ENCODE peak calls at places on chromosomes 12 and 14, in eight cellular contexts. One of them, this sample, is unnamed.

GRCh38 chr14:99590746-99591555 is 13.1 kb downstream of the CCDC85C start:
- DNase-seq in K562: no peak
- DNase-seq in astrocyte: peak; percentile 55
- DNase-seq in brain microvascular endothelial cell: peak; percentile 29
- DNase-seq in HCT116: no peak
- DNase-seq in ovary: no peak
- DNase-seq in Panc1: no peak
- DNase-seq in colonic mucosa: no peak
- DNase-seq in this sample: no peak

GRCh38 chr12:43676183-43676813 is 82.3 kb downstream of the PUS7L start:
- DNase-seq in ovary: no peak
- DNase-seq in Panc1: peak; percentile 25
- DNase-seq in brain microvascular endothelial cell: no peak
- DNase-seq in K562: peak; percentile 63
- DNase-seq in HCT116: peak; percentile 46
- DNase-seq in colonic mucosa: no peak
- DNase-seq in astrocyte: no peak
- DNase-seq in this sample: no peak

GRCh38 chr14:91371990-91372375 is 45.6 kb downstream of the CCDC88C start:
- DNase-seq in astrocyte: no peak
- DNase-seq in HCT116: no peak
- DNase-seq in ovary: no peak
- DNase-seq in Panc1: no peak
- DNase-seq in brain microvascular endothelial cell: no peak
- DNase-seq in colonic mucosa: no peak
- DNase-seq in K562: no peak
- DNase-seq in this sample: no peak

GRCh38 chr12:401235-402126 is at the start of gene CCDC77:
- DNase-seq in K562: peak; percentile 93
- DNase-seq in Panc1: peak; percentile 58
- DNase-seq in HCT116: peak; percentile 83
- DNase-seq in colonic mucosa: peak; percentile 93
- DNase-seq in ovary: peak; percentile 89
- DNase-seq in astrocyte: peak; percentile 75
- DNase-seq in brain microvascular endothelial cell: peak; percentile 90
- DNase-seq in this sample: peak; percentile 94

GRCh38 chr12:124782132-124782531 is 81.5 kb downstream of the SCARB1 start:
- DNase-seq in HCT116: no peak
- DNase-seq in Panc1: no peak
- DNase-seq in ovary: no peak
- DNase-seq in K562: no peak
- DNase-seq in brain microvascular endothelial cell: no peak
- DNase-seq in astrocyte: no peak
- DNase-seq in colonic mucosa: no peak
- DNase-seq in this sample: no peak

GRCh38 chr12:89700191-89700810 is 8.3 kb downstream of the ATP2B1 start:
- DNase-seq in K562: no peak
- DNase-seq in colonic mucosa: no peak
- DNase-seq in Panc1: no peak
- DNase-seq in brain microvascular endothelial cell: no peak
- DNase-seq in HCT116: no peak
- DNase-seq in ovary: no peak
- DNase-seq in astrocyte: peak; percentile 27
- DNase-seq in this sample: no peak

GRCh38 chr14:57085801-57086200 is 182.9 kb downstream of the EXOC5 start:
- DNase-seq in K562: no peak
- DNase-seq in brain microvascular endothelial cell: no peak
- DNase-seq in colonic mucosa: no peak
- DNase-seq in Panc1: no peak
- DNase-seq in astrocyte: no peak
- DNase-seq in ovary: no peak
- DNase-seq in HCT116: no peak
- DNase-seq in this sample: peak; percentile 14

GRCh38 chr14:32224731-32225377 is 21.8 kb upstream of the RNU6-8 start:
- DNase-seq in K562: peak; percentile 31
- DNase-seq in HCT116: no peak
- DNase-seq in brain microvascular endothelial cell: peak; percentile 54
- DNase-seq in ovary: no peak
- DNase-seq in Panc1: no peak
- DNase-seq in astrocyte: peak; percentile 62
- DNase-seq in colonic mucosa: no peak
- DNase-seq in this sample: peak; percentile 23

GRCh38 chr14:33457617-33458016 is 493.3 kb downstream of the EGLN3 start:
- DNase-seq in ovary: no peak
- DNase-seq in astrocyte: no peak
- DNase-seq in brain microvascular endothelial cell: no peak
- DNase-seq in HCT116: no peak
- DNase-seq in Panc1: no peak
- DNase-seq in colonic mucosa: no peak
- DNase-seq in K562: no peak
- DNase-seq in this sample: no peak

GRCh38 chr12:129629901-129630300 is 273.9 kb downstream of the TMEM132D start:
- DNase-seq in Panc1: no peak
- DNase-seq in brain microvascular endothelial cell: no peak
- DNase-seq in ovary: no peak
- DNase-seq in colonic mucosa: no peak
- DNase-seq in HCT116: no peak
- DNase-seq in K562: no peak
- DNase-seq in astrocyte: no peak
- DNase-seq in this sample: no peak

GRCh38 chr14:64812412-64812811 is 67.3 kb downstream of the SPTB start:
- DNase-seq in K562: no peak
- DNase-seq in HCT116: peak; percentile 47
- DNase-seq in Panc1: no peak
- DNase-seq in colonic mucosa: peak; percentile 83
- DNase-seq in ovary: no peak
- DNase-seq in astrocyte: no peak
- DNase-seq in brain microvascular endothelial cell: no peak
- DNase-seq in this sample: peak; percentile 82

GRCh38 chr12:90058721-90059120 is 350.1 kb upstream of the ATP2B1 start:
- DNase-seq in brain microvascular endothelial cell: peak; percentile 65
- DNase-seq in HCT116: no peak
- DNase-seq in ovary: no peak
- DNase-seq in astrocyte: peak; percentile 88
- DNase-seq in K562: no peak
- DNase-seq in colonic mucosa: no peak
- DNase-seq in Panc1: no peak
- DNase-seq in this sample: no peak

GRCh38 chr12:96516472-96517417 is 27.4 kb downstream of the CFAP54 start:
- DNase-seq in Panc1: peak; percentile 54
- DNase-seq in colonic mucosa: peak; percentile 72
- DNase-seq in HCT116: peak; percentile 66
- DNase-seq in ovary: peak; percentile 64
- DNase-seq in brain microvascular endothelial cell: peak; percentile 83
- DNase-seq in astrocyte: peak; percentile 52
- DNase-seq in K562: peak; percentile 79
- DNase-seq in this sample: peak; percentile 45

GRCh38 chr14:64912256-64912655 is 2.0 kb upstream of the CHURC1 start:
- DNase-seq in HCT116: no peak
- DNase-seq in astrocyte: peak; percentile 46
- DNase-seq in K562: peak; percentile 15
- DNase-seq in ovary: no peak
- DNase-seq in brain microvascular endothelial cell: peak; percentile 33
- DNase-seq in Panc1: no peak
- DNase-seq in colonic mucosa: no peak
- DNase-seq in this sample: no peak

GRCh38 chr14:53380508-53381225 is 227.5 kb upstream of the DDHD1 start:
- DNase-seq in K562: no peak
- DNase-seq in colonic mucosa: no peak
- DNase-seq in brain microvascular endothelial cell: no peak
- DNase-seq in astrocyte: no peak
- DNase-seq in ovary: no peak
- DNase-seq in HCT116: no peak
- DNase-seq in Panc1: no peak
- DNase-seq in this sample: no peak

GRCh38 chr12:108063192-108063591 is 65.9 kb upstream of the WSCD2 start:
- DNase-seq in brain microvascular endothelial cell: no peak
- DNase-seq in colonic mucosa: no peak
- DNase-seq in K562: peak; percentile 66
- DNase-seq in HCT116: peak; percentile 35
- DNase-seq in Panc1: peak; percentile 0
- DNase-seq in astrocyte: no peak
- DNase-seq in ovary: no peak
- DNase-seq in this sample: no peak

GRCh38 chr12:4157122-4157521 is 116.4 kb upstream of the CCND2 start:
- DNase-seq in astrocyte: no peak
- DNase-seq in colonic mucosa: no peak
- DNase-seq in ovary: no peak
- DNase-seq in K562: no peak
- DNase-seq in brain microvascular endothelial cell: no peak
- DNase-seq in HCT116: no peak
- DNase-seq in Panc1: no peak
- DNase-seq in this sample: no peak

GRCh38 chr14:65791551-65791981 is 379.0 kb downstream of the FUT8 start:
- DNase-seq in brain microvascular endothelial cell: peak; percentile 85
- DNase-seq in K562: no peak
- DNase-seq in ovary: no peak
- DNase-seq in HCT116: no peak
- DNase-seq in Panc1: no peak
- DNase-seq in astrocyte: peak; percentile 56
- DNase-seq in colonic mucosa: no peak
- DNase-seq in this sample: no peak

GRCh38 chr12:57272337-57273151 is 21.6 kb upstream of the STAC3 start:
- DNase-seq in ovary: peak; percentile 37
- DNase-seq in colonic mucosa: no peak
- DNase-seq in Panc1: no peak
- DNase-seq in brain microvascular endothelial cell: no peak
- DNase-seq in HCT116: no peak
- DNase-seq in astrocyte: peak; percentile 38
- DNase-seq in K562: peak; percentile 61
- DNase-seq in this sample: no peak

GRCh38 chr12:13313886-13314285 is 117.4 kb downstream of the EMP1 start:
- DNase-seq in K562: no peak
- DNase-seq in Panc1: no peak
- DNase-seq in ovary: no peak
- DNase-seq in astrocyte: no peak
- DNase-seq in colonic mucosa: no peak
- DNase-seq in brain microvascular endothelial cell: no peak
- DNase-seq in HCT116: no peak
- DNase-seq in this sample: no peak

GRCh38 chr12:3223601-3224529 is 146.7 kb downstream of the TSPAN9 start:
- DNase-seq in colonic mucosa: no peak
- DNase-seq in ovary: no peak
- DNase-seq in HCT116: no peak
- DNase-seq in K562: no peak
- DNase-seq in Panc1: no peak
- DNase-seq in brain microvascular endothelial cell: no peak
- DNase-seq in astrocyte: no peak
- DNase-seq in this sample: no peak

GRCh38 chr14:83548061-83548839 is 1981.7 kb upstream of the FLRT2 start:
- DNase-seq in Panc1: no peak
- DNase-seq in HCT116: no peak
- DNase-seq in ovary: no peak
- DNase-seq in astrocyte: peak; percentile 2
- DNase-seq in K562: no peak
- DNase-seq in colonic mucosa: no peak
- DNase-seq in brain microvascular endothelial cell: peak; percentile 73
- DNase-seq in this sample: no peak

DNA sequence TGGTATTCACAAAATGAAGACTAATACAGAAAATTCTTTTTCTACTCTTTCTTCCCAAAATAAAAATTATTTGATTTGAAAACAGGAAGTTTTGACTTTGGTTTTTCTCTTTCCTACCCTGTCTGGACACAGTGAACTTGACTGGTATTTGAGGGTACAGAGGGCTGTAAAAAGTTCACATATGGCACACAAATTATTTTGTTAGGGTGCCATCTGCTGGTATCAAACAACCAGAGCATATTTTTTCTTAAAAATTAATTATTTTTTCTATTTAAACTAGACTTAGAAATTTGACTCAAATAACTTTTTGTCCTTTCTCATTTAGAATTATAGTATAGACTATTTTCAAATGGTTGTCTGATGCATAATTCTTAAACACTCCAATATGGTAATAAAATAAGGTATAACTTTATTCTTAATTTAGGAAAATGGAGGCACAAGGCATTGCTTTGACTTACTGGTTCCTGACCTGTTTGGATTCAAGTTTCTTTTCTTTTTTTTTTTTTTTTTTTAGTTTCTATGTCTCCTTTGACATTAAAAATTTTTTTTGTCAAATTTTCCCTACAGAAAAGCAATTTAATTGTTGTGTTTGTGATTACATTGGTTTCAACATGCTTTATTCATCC is 390.6 kb downstream of the PRKD1 start:
- DNase-seq in Panc1: no peak
- DNase-seq in ovary: no peak
- DNase-seq in HCT116: no peak
- DNase-seq in brain microvascular endothelial cell: peak; percentile 1
- DNase-seq in colonic mucosa: no peak
- DNase-seq in K562: peak; percentile 6
- DNase-seq in astrocyte: peak; percentile 8
- DNase-seq in this sample: no peak
- TF ChIP-seq CTCF in Panc1: peak; percentile 49
- TF ChIP-seq CTCF in ovary: no peak
- TF ChIP-seq CTCF in HCT116: peak; percentile 21
- TF ChIP-seq CTCF in brain microvascular endothelial cell: peak; percentile 34
- TF ChIP-seq CTCF in colonic mucosa: no peak
- TF ChIP-seq CTCF in K562: no peak
- TF ChIP-seq CTCF in astrocyte: peak; percentile 40
- TF ChIP-seq CTCF in this sample: no peak

GRCh38 chr12:106759526-106760183 is 14.8 kb upstream of the RIC8B start:
- DNase-seq in HCT116: no peak
- DNase-seq in colonic mucosa: no peak
- DNase-seq in astrocyte: no peak
- DNase-seq in brain microvascular endothelial cell: no peak
- DNase-seq in ovary: no peak
- DNase-seq in Panc1: no peak
- DNase-seq in K562: no peak
- DNase-seq in this sample: no peak
- H3K27ac ChIP-seq in HCT116: no peak overlapping the region
- H3K27ac ChIP-seq in colonic mucosa: no peak overlapping the region
- H3K27ac ChIP-seq in astrocyte: no peak overlapping the region
- H3K27ac ChIP-seq in brain microvascular endothelial cell: no peak overlapping the region
- H3K27ac ChIP-seq in ovary: no peak overlapping the region
- H3K27ac ChIP-seq in Panc1: no peak overlapping the region
- H3K27ac ChIP-seq in K562: no peak overlapping the region
- H3K27ac ChIP-seq in this sample: no peak overlapping the region

GRCh38 chr12:117820216-117820907 is 148.4 kb downstream of the KSR2 start:
- DNase-seq in Panc1: no peak
- DNase-seq in K562: no peak
- DNase-seq in HCT116: no peak
- DNase-seq in astrocyte: no peak
- DNase-seq in brain microvascular endothelial cell: no peak
- DNase-seq in ovary: no peak
- DNase-seq in colonic mucosa: no peak
- DNase-seq in this sample: no peak
- H3K4me3 ChIP-seq in Panc1: no peak overlapping the region
- H3K4me3 ChIP-seq in K562: no peak overlapping the region
- H3K4me3 ChIP-seq in HCT116: no peak overlapping the region
- H3K4me3 ChIP-seq in astrocyte: no peak overlapping the region
- H3K4me3 ChIP-seq in brain microvascular endothelial cell: no peak overlapping the region
- H3K4me3 ChIP-seq in ovary: no peak overlapping the region
- H3K4me3 ChIP-seq in colonic mucosa: no peak overlapping the region
- H3K4me3 ChIP-seq in this sample: no peak overlapping the region

DNA sequence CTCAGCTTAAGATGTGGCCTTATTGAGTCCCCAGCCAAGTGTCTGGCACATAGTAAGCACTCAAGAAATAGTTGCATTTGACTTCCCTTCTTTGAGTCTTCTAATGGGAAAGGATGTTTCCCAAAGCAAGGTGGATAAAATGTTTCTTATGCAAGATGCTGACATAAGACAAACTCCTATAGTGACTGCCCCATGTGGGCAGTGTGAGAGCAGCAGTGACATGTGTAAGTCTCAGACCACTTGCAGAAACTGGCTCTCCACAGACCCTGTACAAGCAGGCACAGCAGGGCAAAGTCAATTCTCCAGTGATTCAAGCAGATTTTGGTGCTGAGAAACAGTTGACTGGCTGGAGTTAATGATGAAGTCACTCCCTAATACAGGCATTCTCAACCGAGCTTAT is 255.3 kb downstream of the ANO2 start:
- DNase-seq in brain microvascular endothelial cell: no peak
- DNase-seq in HCT116: peak; percentile 6
- DNase-seq in Panc1: no peak
- DNase-seq in colonic mucosa: no peak
- DNase-seq in astrocyte: no peak
- DNase-seq in ovary: no peak
- DNase-seq in K562: peak; percentile 7
- DNase-seq in this sample: no peak
- TF ChIP-seq CTCF in brain microvascular endothelial cell: no peak
- TF ChIP-seq CTCF in HCT116: peak; percentile 22
- TF ChIP-seq CTCF in Panc1: no peak
- TF ChIP-seq CTCF in colonic mucosa: no peak
- TF ChIP-seq CTCF in astrocyte: no peak
- TF ChIP-seq CTCF in ovary: no peak
- TF ChIP-seq CTCF in K562: no peak
- TF ChIP-seq CTCF in this sample: no peak

This sample was measured in pancreas.